ENCODE peak calls at places on chromosomes 1 and 21, in five cellular contexts. One of them, this sample, is unnamed.

GRCh38 chr21:15947707-15948106 is 217.9 kb downstream of the USP25 start:
- DNase-seq in coronary artery: no peak
- DNase-seq in uterus: no peak
- DNase-seq in lung: no peak
- DNase-seq in K562: no peak
- DNase-seq in this sample: no peak

GRCh38 chr1:53376041-53376461 is 48.2 kb upstream of the LRP8 start:
- DNase-seq in K562: no peak
- DNase-seq in uterus: peak
- DNase-seq in coronary artery: peak
- DNase-seq in lung: no peak
- DNase-seq in this sample: no peak

GRCh38 chr1:33133478-33134105 is 48.3 kb downstream of the TRIM62 start:
- DNase-seq in coronary artery: no peak
- DNase-seq in lung: no peak
- DNase-seq in K562: no peak
- DNase-seq in uterus: no peak
- DNase-seq in this sample: no peak

GRCh38 chr1:92366045-92366405 is 67.2 kb downstream of the RPAP2 start:
- DNase-seq in lung: no peak
- DNase-seq in coronary artery: no peak
- DNase-seq in K562: no peak
- DNase-seq in uterus: no peak
- DNase-seq in this sample: no peak

GRCh38 chr1:93324486-93325464 is 20.9 kb upstream of the DR1 start:
- DNase-seq in lung: no peak
- DNase-seq in K562: no peak
- DNase-seq in coronary artery: no peak
- DNase-seq in uterus: no peak
- DNase-seq in this sample: peak

GRCh38 chr21:33971492-33972013 is 55.9 kb upstream of the ATP5PO start:
- DNase-seq in K562: no peak
- DNase-seq in lung: no peak
- DNase-seq in coronary artery: no peak
- DNase-seq in uterus: no peak
- DNase-seq in this sample: no peak

GRCh38 chr1:93776728-93777127 is 95.1 kb upstream of the BCAR3 start:
- DNase-seq in coronary artery: no peak
- DNase-seq in K562: no peak
- DNase-seq in uterus: no peak
- DNase-seq in lung: no peak
- DNase-seq in this sample: no peak

GRCh38 chr1:107991371-107992066 is 26.5 kb upstream of the VAV3 start:
- DNase-seq in K562: no peak
- DNase-seq in lung: no peak
- DNase-seq in coronary artery: no peak
- DNase-seq in uterus: no peak
- DNase-seq in this sample: peak

GRCh38 chr1:180352021-180352420 is 122.0 kb downstream of the LHX4 start:
- DNase-seq in K562: no peak
- DNase-seq in lung: no peak
- DNase-seq in coronary artery: no peak
- DNase-seq in uterus: no peak
- DNase-seq in this sample: no peak

GRCh38 chr1:216499581-216500272 is 76.5 kb upstream of the USH2A start:
- DNase-seq in K562: no peak
- DNase-seq in coronary artery: no peak
- DNase-seq in lung: no peak
- DNase-seq in uterus: no peak
- DNase-seq in this sample: no peak

GRCh38 chr1:212098771-212099170 is 63.2 kb downstream of the DTL start:
- DNase-seq in K562: no peak
- DNase-seq in uterus: no peak
- DNase-seq in coronary artery: no peak
- DNase-seq in lung: no peak
- DNase-seq in this sample: no peak

DNA sequence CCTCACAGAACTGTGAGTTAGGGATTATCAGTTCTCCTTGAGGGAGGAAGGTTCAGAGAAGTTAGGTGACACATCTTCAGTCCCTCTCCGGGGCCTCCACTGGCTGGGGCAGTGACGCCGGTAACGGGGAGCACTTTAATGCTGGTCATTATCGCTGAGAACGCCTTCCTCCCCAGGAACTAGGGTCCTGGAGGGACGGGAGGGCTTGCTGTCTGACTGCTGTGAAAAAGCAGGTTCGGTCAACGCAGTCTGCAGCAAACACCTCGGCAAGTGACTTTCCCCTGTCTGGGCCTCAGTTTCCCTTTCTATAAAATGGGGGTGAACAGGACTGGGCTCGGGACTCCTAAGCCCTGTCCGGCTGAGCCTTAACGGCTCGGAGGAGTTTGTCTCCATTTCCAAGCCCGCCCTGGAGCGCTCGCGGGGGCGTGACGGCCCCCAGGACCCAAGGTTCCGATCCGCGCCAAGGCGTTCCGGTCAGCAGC is 341 bp upstream of the TMEM61 start:
- DNase-seq in coronary artery: peak
- DNase-seq in uterus: no peak
- DNase-seq in lung: no peak
- DNase-seq in K562: no peak
- DNase-seq in this sample: no peak
- H3K4me3 ChIP-seq in coronary artery: peak
- H3K4me3 ChIP-seq in uterus: no peak
- H3K4me3 ChIP-seq in lung: no peak
- H3K4me3 ChIP-seq in K562: no peak
- H3K4me3 ChIP-seq in this sample: peak

GRCh38 chr1:206932271-206932670 is 10.5 kb upstream of the FCMR start:
- DNase-seq in coronary artery: no peak
- DNase-seq in lung: no peak
- DNase-seq in uterus: no peak
- DNase-seq in K562: no peak
- DNase-seq in this sample: no peak

GRCh38 chr1:206930210-206930798 is 8.6 kb upstream of the FCMR start:
- DNase-seq in K562: no peak
- DNase-seq in uterus: no peak
- DNase-seq in coronary artery: no peak
- DNase-seq in lung: no peak
- DNase-seq in this sample: no peak

GRCh38 chr1:206931709-206932108 is 10.0 kb upstream of the FCMR start:
- DNase-seq in K562: no peak
- DNase-seq in lung: no peak
- DNase-seq in coronary artery: no peak
- DNase-seq in uterus: no peak
- DNase-seq in this sample: no peak

GRCh38 chr1:206935491-206936067 is 10.7 kb downstream of the PIGR start:
- DNase-seq in K562: peak
- DNase-seq in uterus: no peak
- DNase-seq in lung: peak
- DNase-seq in coronary artery: no peak
- DNase-seq in this sample: no peak

DNA sequence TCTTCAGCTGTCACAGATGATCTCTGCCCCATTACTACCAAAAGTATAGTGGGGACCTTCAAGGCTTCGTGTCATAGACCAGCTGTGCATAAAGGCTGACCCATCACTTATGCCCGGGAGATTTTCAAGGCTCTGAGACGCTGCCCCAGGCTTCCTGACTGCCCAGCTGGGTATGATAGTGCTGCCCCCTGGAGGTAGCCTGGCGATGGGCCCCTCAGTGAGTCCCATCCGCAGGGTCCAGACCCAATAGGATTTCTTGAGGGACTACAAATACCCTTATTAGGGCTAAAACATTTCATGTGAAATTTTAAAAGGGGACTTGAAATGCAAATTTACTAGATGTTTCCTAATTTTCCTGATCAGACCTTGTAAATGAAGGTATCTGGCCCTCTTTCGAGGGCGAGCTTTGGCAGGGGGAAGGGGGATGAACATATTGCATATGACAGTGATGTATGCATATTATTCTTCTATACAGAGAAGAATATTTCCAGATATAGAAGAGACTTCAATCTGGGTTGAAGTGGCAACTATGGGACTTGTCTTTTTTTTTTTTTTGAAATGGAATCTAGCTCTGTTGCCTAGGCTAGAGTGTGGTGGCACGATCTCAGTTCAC is 11.7 kb upstream of the FCMR start:
- DNase-seq in coronary artery: no peak
- DNase-seq in lung: peak
- DNase-seq in K562: peak
- DNase-seq in uterus: no peak
- DNase-seq in this sample: no peak
- TF ChIP-seq CTCF in coronary artery: no peak
- TF ChIP-seq CTCF in lung: peak
- TF ChIP-seq CTCF in K562: peak
- TF ChIP-seq CTCF in uterus: no peak
- TF ChIP-seq CTCF in this sample: peak

GRCh38 chr1:226602186-226603029 is 53.8 kb downstream of the STUM start:
- DNase-seq in uterus: peak
- DNase-seq in lung: peak
- DNase-seq in K562: no peak
- DNase-seq in coronary artery: no peak
- DNase-seq in this sample: peak
- H3K4me3 ChIP-seq in uterus: no peak
- H3K4me3 ChIP-seq in lung: no peak
- H3K4me3 ChIP-seq in K562: no peak
- H3K4me3 ChIP-seq in coronary artery: peak
- H3K4me3 ChIP-seq in this sample: peak

DNA sequence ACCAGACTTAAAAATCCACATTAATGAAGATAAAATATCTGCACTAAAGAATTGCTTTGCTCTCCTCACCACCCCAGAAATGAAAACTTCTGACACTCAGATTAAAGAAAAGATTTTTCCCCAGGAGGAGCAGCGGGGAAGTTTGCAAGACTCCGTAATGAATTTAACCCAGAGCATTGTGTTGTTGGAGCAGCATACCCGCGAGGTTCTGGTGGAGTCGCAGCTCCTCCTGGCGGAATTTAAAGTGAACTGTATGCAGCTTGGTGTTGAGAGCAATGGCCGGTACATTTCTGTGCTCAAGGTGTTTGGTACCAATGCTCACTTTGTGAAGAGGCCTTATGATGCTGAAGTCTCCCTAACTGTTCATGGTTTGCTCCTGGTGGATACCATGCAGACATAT is 46.4 kb downstream of the VPS13D start:
- DNase-seq in uterus: peak
- DNase-seq in lung: no peak
- DNase-seq in K562: peak
- DNase-seq in coronary artery: no peak
- DNase-seq in this sample: peak
- TF ChIP-seq CTCF in uterus: peak
- TF ChIP-seq CTCF in lung: no peak
- TF ChIP-seq CTCF in K562: peak
- TF ChIP-seq CTCF in coronary artery: no peak
- TF ChIP-seq CTCF in this sample: peak

DNA sequence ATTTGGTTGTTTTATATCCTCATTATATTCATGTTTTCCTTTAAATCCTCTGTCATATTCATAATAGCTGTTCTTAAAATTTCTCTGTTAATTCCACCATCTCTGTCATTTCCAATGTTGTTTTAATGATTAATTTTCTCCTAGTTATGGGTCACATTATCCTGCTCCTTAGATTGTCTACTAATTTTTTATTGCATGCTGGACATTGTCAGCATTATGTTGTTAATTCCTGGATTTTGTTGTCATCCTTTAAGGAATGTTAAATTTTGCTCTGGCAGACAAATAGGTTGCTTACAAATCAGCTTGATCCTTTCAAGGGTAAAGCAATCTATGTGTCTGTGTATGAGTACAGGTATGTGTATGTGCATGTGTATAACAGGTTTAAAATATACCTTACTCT is 393.8 kb upstream of the POU3F1 start:
- DNase-seq in lung: no peak
- DNase-seq in coronary artery: no peak
- DNase-seq in uterus: no peak
- DNase-seq in K562: no peak
- DNase-seq in this sample: no peak
- H3K4me3 ChIP-seq in lung: no peak
- H3K4me3 ChIP-seq in coronary artery: no peak
- H3K4me3 ChIP-seq in uterus: no peak
- H3K4me3 ChIP-seq in K562: no peak
- H3K4me3 ChIP-seq in this sample: no peak

DNA sequence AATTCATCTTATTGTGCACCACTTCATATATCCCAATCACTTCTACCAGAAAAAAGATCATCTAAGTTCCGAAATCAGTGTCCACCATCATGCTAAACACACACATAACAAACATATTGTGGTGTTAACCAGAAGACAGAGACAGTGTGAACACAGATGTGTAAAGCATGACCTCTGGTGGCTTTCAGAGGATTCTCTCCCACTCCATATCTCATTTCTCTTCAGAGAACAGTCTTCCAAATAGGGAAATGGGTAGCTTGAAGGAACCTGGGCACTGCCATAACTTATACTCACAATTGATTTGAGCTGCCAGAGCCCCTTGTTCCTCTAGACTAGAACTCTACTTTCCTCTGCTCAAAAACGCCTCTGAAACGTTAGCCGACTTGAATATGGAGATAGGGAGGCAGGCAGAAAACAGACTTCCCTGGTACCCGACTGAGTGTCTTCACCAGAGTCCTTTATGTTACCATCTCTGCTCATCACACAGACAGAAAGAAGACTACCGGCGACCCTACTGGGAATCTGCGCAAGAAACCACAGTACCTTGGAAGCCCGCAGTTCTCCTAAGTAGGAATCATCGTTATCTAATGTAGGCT is 1.8 kb upstream of the ELAPOR1 start:
- DNase-seq in coronary artery: no peak
- DNase-seq in lung: no peak
- DNase-seq in uterus: no peak
- DNase-seq in K562: peak
- DNase-seq in this sample: peak
- TF ChIP-seq CTCF in coronary artery: no peak
- TF ChIP-seq CTCF in lung: no peak
- TF ChIP-seq CTCF in uterus: no peak
- TF ChIP-seq CTCF in K562: peak
- TF ChIP-seq CTCF in this sample: peak

GRCh38 chr1:153343040-153343681 is 5.5 kb downstream of the PGLYRP4 start:
- DNase-seq in lung: no peak
- DNase-seq in uterus: no peak
- DNase-seq in K562: no peak
- DNase-seq in coronary artery: peak
- DNase-seq in this sample: no peak
- H3K4me3 ChIP-seq in lung: no peak
- H3K4me3 ChIP-seq in uterus: no peak
- H3K4me3 ChIP-seq in K562: no peak
- H3K4me3 ChIP-seq in coronary artery: no peak
- H3K4me3 ChIP-seq in this sample: no peak

GRCh38 chr1:161719325-161719611 is 2.1 kb upstream of the FCRLB start:
- DNase-seq in K562: no peak
- DNase-seq in coronary artery: no peak
- DNase-seq in lung: no peak
- DNase-seq in uterus: no peak
- DNase-seq in this sample: no peak
- TF ChIP-seq CTCF in K562: no peak
- TF ChIP-seq CTCF in coronary artery: no peak
- TF ChIP-seq CTCF in lung: no peak
- TF ChIP-seq CTCF in uterus: no peak
- TF ChIP-seq CTCF in this sample: no peak